ENCODE peak calls at places on chromosome 6, in six cellular contexts. M, W, V, S, D and F are unnamed samples.

GRCh38 chr6:33752139-33753015 is 5.7 kb upstream of the IP6K3 start:
- DNase-seq in M (no peak), W (no peak), V (no peak), S (no peak), D (no peak), F (no peak)

GRCh38 chr6:162177733-162178132 is 549.8 kb downstream of the PRKN start:
- DNase-seq in M (peak), W (no peak), V (no peak), S (no peak), D (no peak), F (peak)

GRCh38 chr6:167524261-167524660 is 199.4 kb downstream of the TTLL2 start:
- DNase-seq in M (no peak), W (no peak), V (no peak), S (no peak), D (no peak), F (no peak)

GRCh38 chr6:34135541-34135940 is 10.3 kb downstream of the GRM4 start:
- DNase-seq in M (no peak), W (no peak), V (no peak), S (no peak), D (no peak), F (no peak)

GRCh38 chr6:138692978-138693909 is 80.3 kb upstream of the CCDC28A start:
- DNase-seq in M (peak), W (no peak), V (peak), S (no peak), D (peak), F (peak)

GRCh38 chr6:148758492-148758891 is 11.7 kb downstream of the UST start:
- DNase-seq in M (peak), W (no peak), V (no peak), S (no peak), D (no peak), F (no peak)

GRCh38 chr6:169427856-169428255 is 174.2 kb upstream of the THBS2 start:
- DNase-seq in M (no peak), W (no peak), V (peak), S (no peak), D (no peak), F (peak)

GRCh38 chr6:137950581-137950980 is 83.5 kb downstream of the TNFAIP3 start:
- DNase-seq in M (no peak), W (no peak), V (no peak), S (no peak), D (no peak), F (no peak)

GRCh38 chr6:130765181-130765727 is 62.0 kb upstream of the SMLR1 start:
- DNase-seq in M (no peak), W (no peak), V (no peak), S (no peak), D (no peak), F (no peak)

GRCh38 chr6:130517444-130517931 is 151.7 kb downstream of the TMEM200A start:
- DNase-seq in M (peak), W (no peak), V (peak), S (no peak), D (no peak), F (no peak)

GRCh38 chr6:53282741-53283140 is 66.0 kb downstream of the ELOVL5 start:
- DNase-seq in M (no peak), W (no peak), V (no peak), S (peak), D (no peak), F (peak)